ENCODE peak calls at places on chromosomes 5 and 9, in seven cellular contexts. P is HEK293T; N is K562; K is nucleus accumbens; U is HFF-Myc; Z is effector memory CD8-positive, alpha-beta T cell; W is activated gamma-delta T cell treated with Interleukin-2 at 50 U/mL for 16 hours. E is an unnamed sample.

GRCh38 chr5:173028811-173029327 is 27.3 kb upstream of the CREBRF start:
- DNase-seq in Z (no peak), K (no peak), U (no peak), W (no peak), N (no peak), P (no peak), E (no peak)

GRCh38 chr5:6765612-6766525 is 52.6 kb downstream of the TENT4A start:
- DNase-seq in W (peak; percentile 46), U (peak; percentile 65), P (peak; percentile 77), N (peak; percentile 86), K (peak; percentile 12), Z (peak; percentile 43), E (peak; percentile 55)

GRCh38 chr5:154302181-154302580 is 111.6 kb downstream of the GALNT10 start:
- DNase-seq in K (peak; percentile 70), Z (no peak), P (no peak), W (no peak), U (no peak), N (no peak), E (peak; percentile 57)

GRCh38 chr5:163362806-163363788 is 74.3 kb upstream of the CCNG1 start:
- DNase-seq in P (no peak), Z (no peak), U (no peak), W (no peak), N (no peak), K (no peak), E (no peak)

GRCh38 chr9:127771570-127772189 is 6.8 kb downstream of the SH2D3C start:
- DNase-seq in N (no peak), K (no peak), Z (no peak), U (no peak), P (no peak), W (no peak), E (no peak)

GRCh38 chr5:96565843-96566242 is 96.3 kb upstream of the CAST start:
- DNase-seq in P (no peak), Z (no peak), U (peak; percentile 45), W (no peak), K (no peak), N (no peak), E (no peak)

GRCh38 chr9:127395491-127396252 is 1.3 kb upstream of the SLC2A8 start:
- DNase-seq in N (no peak), Z (no peak), U (no peak), P (no peak), W (no peak), K (no peak), E (no peak)

GRCh38 chr5:59562756-59563389 is 330.7 kb downstream of the PDE4D start:
- DNase-seq in U (peak; percentile 83), Z (peak; percentile 5), N (no peak), K (no peak), W (peak; percentile 46), P (no peak), E (no peak)

GRCh38 chr5:115069087-115069968 is 100.4 kb downstream of the TRIM36 start:
- DNase-seq in K (no peak), P (peak; percentile 47), N (no peak), W (no peak), U (peak; percentile 17), Z (no peak), E (no peak)

GRCh38 chr9:135077497-135078200 is 9.8 kb upstream of the OLFM1 start:
- DNase-seq in K (no peak), W (no peak), Z (no peak), N (peak; percentile 51), U (no peak), P (peak; percentile 51), E (no peak)

GRCh38 chr9:109886617-109887016 is 106.6 kb downstream of the PALM2AKAP2 start:
- DNase-seq in Z (no peak), K (no peak), U (no peak), N (no peak), P (no peak), W (no peak), E (no peak)

GRCh38 chr9:101333923-101334702 is 50.7 kb downstream of the BAAT start:
- DNase-seq in N (no peak), W (no peak), K (no peak), U (no peak), P (no peak), Z (no peak), E (no peak)

GRCh38 chr5:135240283-135240633 is 158.8 kb downstream of the MACROH2A1 start:
- DNase-seq in N (no peak), K (no peak), P (no peak), Z (no peak), U (no peak), W (no peak), E (no peak)

GRCh38 chr9:74277532-74277931 is 219.6 kb upstream of the RORB start:
- DNase-seq in W (peak; percentile 13), K (no peak), Z (peak; percentile 14), P (no peak), U (no peak), N (no peak), E (no peak)

GRCh38 chr9:90961375-90961774 is 159.8 kb downstream of the SYK start:
- DNase-seq in P (no peak), K (no peak), N (no peak), U (no peak), Z (no peak), W (no peak), E (no peak)

GRCh38 chr5:180809403-180810209 is 7.0 kb upstream of the MGAT1 start:
- DNase-seq in K (peak; percentile 73), Z (peak; percentile 86), N (peak; percentile 92), W (peak; percentile 85), U (peak; percentile 72), P (peak; percentile 97), E (peak; percentile 91)

GRCh38 chr9:130453487-130453886 is 8.7 kb downstream of the ASS1 start:
- DNase-seq in U (no peak), N (peak; percentile 58), W (no peak), P (no peak), Z (no peak), K (no peak), E (no peak)

GRCh38 chr5:128644863-128645262 is 106.8 kb upstream of the FBN2 start:
- DNase-seq in W (no peak), Z (no peak), N (no peak), U (no peak), P (no peak), K (no peak), E (no peak)

GRCh38 chr9:129317179-129318011 is 139.3 kb upstream of the IER5L start:
- DNase-seq in N (no peak), U (no peak), W (no peak), P (peak; percentile 53), K (no peak), Z (no peak), E (no peak)

GRCh38 chr5:10632110-10632903 is 68.4 kb downstream of the ANKRD33B start:
- DNase-seq in N (no peak), K (no peak), W (no peak), P (no peak), U (no peak), Z (peak; percentile 2), E (no peak)

GRCh38 chr9:2610985-2611384 is 10.6 kb upstream of the VLDLR start:
- DNase-seq in P (no peak), U (no peak), N (no peak), W (no peak), Z (no peak), K (no peak), E (no peak)

GRCh38 chr9:89426389-89426961 is 71.4 kb downstream of the SEMA4D start:
- DNase-seq in P (no peak), N (no peak), W (peak; percentile 34), K (no peak), U (no peak), Z (peak; percentile 35), E (no peak)

GRCh38 chr5:125595095-125595494 is 828.1 kb upstream of the GRAMD2B start:
- DNase-seq in N (no peak), K (no peak), P (no peak), U (no peak), W (no peak), Z (no peak), E (no peak)

GRCh38 chr5:58085800-58086199 is 374.1 kb downstream of the PLK2 start:
- DNase-seq in K (no peak), N (no peak), U (no peak), P (no peak), Z (no peak), W (no peak), E (no peak)

GRCh38 chr9:109088221-109088620 is 31.5 kb downstream of the TMEM245 start:
- DNase-seq in U (no peak), K (no peak), N (no peak), P (no peak), Z (no peak), W (no peak), E (no peak)

GRCh38 chr5:45101146-45101545 is 292.4 kb downstream of the MRPS30 start:
- DNase-seq in U (no peak), P (no peak), W (no peak), K (no peak), Z (no peak), N (no peak), E (no peak)

GRCh38 chr9:109708507-109708945 is 71.5 kb upstream of the PALM2AKAP2 start:
- DNase-seq in Z (no peak), K (no peak), W (no peak), P (no peak), U (no peak), N (no peak), E (no peak)

GRCh38 chr5:73199671-73200070 is 26.7 kb downstream of the TMEM174 start:
- DNase-seq in Z (no peak), U (no peak), P (no peak), N (no peak), W (no peak), K (no peak), E (no peak)

GRCh38 chr9:136095028-136095494 is at the start of gene NACC2:
- DNase-seq in U (no peak), Z (no peak), W (no peak), P (peak; percentile 67), N (peak; percentile 78), K (no peak), E (no peak)

GRCh38 chr9:136663311-136663679 is 579 bp downstream of the EGFL7 start:
- DNase-seq in P (no peak), W (no peak), Z (no peak), U (no peak), K (no peak), N (no peak), E (no peak)

GRCh38 chr5:168734119-168734518 is 155.0 kb upstream of the PANK3 start:
- DNase-seq in N (no peak), K (no peak), W (no peak), U (no peak), P (no peak), Z (no peak), E (no peak)

GRCh38 chr9:88219601-88220000 is 81.3 kb upstream of the SPATA31C2 start:
- DNase-seq in P (no peak), W (no peak), N (no peak), Z (no peak), K (no peak), U (no peak), E (no peak)